ENCODE peak calls at places on chromosomes 13 and 19, in seven cellular contexts. Q, S, Z, B, A, V and H are unnamed samples.

GRCh38 chr19:49567722-49568454 is 12.5 kb downstream of the NOSIP start:
- DNase-seq in Q (no peak), B (no peak), A (peak), S (no peak), Z (no peak), V (no peak), H (no peak)

GRCh38 chr19:50252111-50252886 is 48.9 kb downstream of the MYH14 start:
- DNase-seq in B (no peak), A (peak), V (no peak), S (no peak), Q (no peak), Z (peak), H (peak)

GRCh38 chr19:16185925-16186234 is 670 bp downstream of the FAM32A start:
- DNase-seq in B (no peak), Z (no peak), A (no peak), V (no peak), Q (no peak), S (no peak), H (no peak)

GRCh38 chr13:108789476-108789875 is 160.1 kb downstream of the MYO16 start:
- DNase-seq in Q (no peak), V (no peak), S (no peak), B (no peak), Z (no peak), A (no peak), H (no peak)

GRCh38 chr13:50412046-50412617 is 396.9 kb downstream of the KCNRG start:
- DNase-seq in Z (no peak), B (no peak), S (no peak), V (no peak), Q (no peak), A (no peak), H (no peak)

GRCh38 chr19:31066385-31066784 is 282.9 kb downstream of the TSHZ3 start:
- DNase-seq in B (no peak), S (no peak), V (no peak), A (no peak), Z (no peak), Q (peak), H (no peak)

GRCh38 chr13:110590577-110590976 is 24.8 kb upstream of the NAXD start:
- DNase-seq in S (no peak), B (no peak), V (no peak), Z (no peak), Q (peak), A (no peak), H (no peak)

GRCh38 chr19:54875506-54875905 is 1.5 kb downstream of the FCAR start:
- DNase-seq in B (no peak), V (no peak), A (no peak), S (no peak), Z (no peak), Q (no peak), H (peak)

GRCh38 chr19:4557971-4558941 is 1.2 kb downstream of the SEMA6B start:
- DNase-seq in S (no peak), V (no peak), Z (no peak), B (no peak), A (peak), Q (no peak), H (no peak)

GRCh38 chr13:73602295-73602694 is 531.9 kb downstream of the KLF12 start:
- DNase-seq in V (no peak), Q (peak), A (no peak), B (no peak), S (no peak), Z (no peak), H (no peak)

GRCh38 chr19:53808710-53809125 is 15.4 kb downstream of the NLRP12 start:
- DNase-seq in A (no peak), Z (no peak), B (no peak), V (no peak), Q (peak), S (no peak), H (peak)